ENCODE peak calls at places on chromosomes 7 and 10, in ten cellular contexts. C, I, J, Q, O, H, F, X, W and P are unnamed samples.

GRCh38 chr10:71998840-71999194 is 34.6 kb downstream of the CHST3 start:
- DNase-seq in Q (peak), C (peak), F (no peak), W (no peak), J (peak), I (no peak), O (peak), X (no peak), H (no peak), P (peak)

GRCh38 chr7:123635551-123636359 is 19.9 kb upstream of the LMOD2 start:
- DNase-seq in F (no peak), I (no peak), W (peak), Q (no peak), X (no peak), C (peak), H (no peak), J (peak), O (peak), P (peak)

GRCh38 chr10:97715259-97715874 is 1.8 kb downstream of the MARVELD1 start:
- DNase-seq in C (no peak), O (no peak), H (no peak), I (no peak), F (no peak), W (no peak), J (no peak), Q (no peak), X (no peak), P (no peak)

GRCh38 chr10:133278577-133279265 is 2.1 kb upstream of the ADAM8 start:
- DNase-seq in O (peak), F (no peak), Q (no peak), J (peak), H (no peak), I (no peak), W (no peak), X (peak), C (peak), P (peak)

GRCh38 chr7:86776136-86776535 is 132.4 kb downstream of the GRM3 start:
- DNase-seq in W (no peak), Q (no peak), F (no peak), X (no peak), O (no peak), C (no peak), J (no peak), I (no peak), H (no peak), P (no peak)

GRCh38 chr7:144439717-144440116 is 36.2 kb upstream of the NOBOX start:
- DNase-seq in I (no peak), Q (no peak), C (no peak), J (no peak), F (no peak), O (peak), X (no peak), H (no peak), W (no peak), P (no peak)

GRCh38 chr10:133481657-133482056 is 27.9 kb downstream of the SCART1 start:
- DNase-seq in Q (no peak), I (no peak), J (no peak), H (no peak), X (no peak), C (no peak), O (no peak), F (no peak), W (no peak), P (no peak)

GRCh38 chr10:12533723-12534122 is 184.4 kb downstream of the CAMK1D start:
- DNase-seq in I (no peak), H (no peak), F (no peak), C (no peak), X (no peak), Q (no peak), O (no peak), W (no peak), J (no peak), P (no peak)

GRCh38 chr10:30600005-30600404 is 29.5 kb downstream of the LYZL2 start:
- DNase-seq in W (no peak), H (no peak), Q (no peak), C (no peak), O (no peak), J (no peak), X (no peak), F (no peak), I (no peak), P (peak)

GRCh38 chr10:14691359-14691758 is 83.3 kb downstream of the FAM107B start:
- DNase-seq in Q (no peak), C (no peak), O (no peak), X (no peak), F (no peak), W (no peak), I (no peak), J (no peak), H (no peak), P (no peak)

GRCh38 chr10:62047960-62048383 is 146.5 kb downstream of the ARID5B start:
- DNase-seq in I (no peak), F (no peak), H (no peak), X (no peak), O (peak), J (peak), W (no peak), Q (no peak), C (peak), P (no peak)

GRCh38 chr7:2937701-2938513 is 93.8 kb upstream of the GNA12 start:
- DNase-seq in X (no peak), F (no peak), W (no peak), Q (no peak), J (no peak), C (no peak), O (no peak), I (no peak), H (no peak), P (no peak)

GRCh38 chr7:83413425-83413824 is 235.5 kb downstream of the SEMA3E start:
- DNase-seq in W (peak), O (no peak), J (peak), I (no peak), H (no peak), X (no peak), C (peak), Q (no peak), F (no peak), P (no peak)

GRCh38 chr10:62454696-62455451 is 80.7 kb downstream of the ZNF365 start:
- DNase-seq in H (no peak), F (no peak), J (peak), X (no peak), O (peak), C (peak), W (no peak), I (no peak), Q (no peak), P (peak)

GRCh38 chr7:19674266-19674960 is 34.4 kb downstream of the POLR1F start:
- DNase-seq in W (no peak), J (peak), F (no peak), Q (no peak), H (no peak), O (no peak), I (no peak), C (peak), X (no peak), P (no peak)

GRCh38 chr7:128948312-128948973 is 10.7 kb downstream of the IRF5 start:
- DNase-seq in C (no peak), X (no peak), Q (no peak), F (no peak), W (no peak), O (no peak), J (peak), I (no peak), H (no peak), P (peak)